ENCODE peak calls at places on chromosomes 6 and 20, in nine cellular contexts. Q is endodermal cell, F is progenitor cell of endocrine pancreas, H is RWPE1, D is fibroblast of lung, X is transverse colon, E is sigmoid colon, C is cardiac fibroblast, G is tibial artery. N is an unnamed sample.

GRCh38 chr6:41505084-41506049 is 40.8 kb upstream of the FOXP4 start:
- DNase-seq in Q (peak; percentile 82), F (no peak), H (peak; percentile 15), D (peak; percentile 90), X (peak; percentile 72), E (peak; percentile 95), C (peak; percentile 63), G (peak; percentile 80), N (peak; percentile 86)

GRCh38 chr6:26412954-26413353 is 10.9 kb downstream of the BTN3A1 start:
- DNase-seq in Q (no peak), F (no peak), H (no peak), D (no peak), X (no peak), E (no peak), C (no peak), G (no peak), N (no peak)

GRCh38 chr20:13024581-13024980 is 15.8 kb downstream of the SPTLC3 start:
- DNase-seq in Q (no peak), F (no peak), H (no peak), D (no peak), X (no peak), E (no peak), C (peak; percentile 56), G (no peak), N (no peak)

GRCh38 chr6:32092760-32093497 is 16.2 kb downstream of the TNXB start:
- DNase-seq in Q (no peak), F (no peak), H (no peak), D (peak; percentile 88), X (no peak), E (peak; percentile 77), C (peak; percentile 63), G (peak; percentile 64), N (peak; percentile 54)

GRCh38 chr6:166466178-166467122 is 83.7 kb upstream of the MPC1 start:
- DNase-seq in Q (no peak), F (no peak), H (peak; percentile 58), D (peak; percentile 71), X (no peak), E (no peak), C (peak; percentile 92), G (no peak), N (peak; percentile 85)

GRCh38 chr20:50379049-50379990 is 130.9 kb upstream of the PTPN1 start:
- DNase-seq in Q (no peak), F (no peak), H (no peak), D (peak; percentile 97), X (peak; percentile 92), E (peak; percentile 98), C (peak; percentile 91), G (peak; percentile 96), N (no peak)

GRCh38 chr6:20115269-20116005 is 96.8 kb downstream of the MBOAT1 start:
- DNase-seq in Q (no peak), F (no peak), H (no peak), D (no peak), X (no peak), E (no peak), C (no peak), G (no peak), N (no peak)

GRCh38 chr20:57022306-57022705 is 244.1 kb downstream of the BMP7 start:
- DNase-seq in Q (peak; percentile 89), F (no peak), H (no peak), D (no peak), X (no peak), E (no peak), C (no peak), G (no peak), N (no peak)

GRCh38 chr6:109381007-109381746 is 1.1 kb downstream of the CD164 start:
- DNase-seq in Q (no peak), F (no peak), H (no peak), D (peak; percentile 39), X (no peak), E (no peak), C (no peak), G (no peak), N (no peak)

GRCh38 chr20:62239278-62239879 is 1.1 kb downstream of the OSBPL2 start:
- DNase-seq in Q (peak; percentile 56), F (no peak), H (peak; percentile 49), D (no peak), X (peak; percentile 25), E (no peak), C (no peak), G (no peak), N (no peak)

GRCh38 chr20:11168026-11168425 is 494.2 kb upstream of the JAG1 start:
- DNase-seq in Q (no peak), F (no peak), H (peak; percentile 41), D (no peak), X (no peak), E (no peak), C (peak; percentile 64), G (no peak), N (no peak)

GRCh38 chr6:106182455-106182854 is 96.3 kb downstream of the PRDM1 start:
- DNase-seq in Q (no peak), F (no peak), H (no peak), D (no peak), X (no peak), E (no peak), C (no peak), G (no peak), N (no peak)

GRCh38 chr6:110814488-110815259 is 595 bp downstream of the CDK19 start:
- DNase-seq in Q (peak; percentile 82), F (peak; percentile 40), H (peak; percentile 30), D (peak; percentile 42), X (peak; percentile 61), E (peak; percentile 80), C (peak; percentile 51), G (peak; percentile 56), N (peak; percentile 45)

GRCh38 chr20:52748235-52748950 is 223.8 kb upstream of the TSHZ2 start:
- DNase-seq in Q (no peak), F (no peak), H (no peak), D (peak; percentile 15), X (no peak), E (peak; percentile 69), C (no peak), G (peak; percentile 50), N (no peak)

GRCh38 chr6:91081452-91082067 is 494.7 kb upstream of the MAP3K7 start:
- DNase-seq in Q (peak; percentile 60), F (no peak), H (peak; percentile 40), D (peak; percentile 78), X (no peak), E (no peak), C (peak; percentile 65), G (no peak), N (peak; percentile 79)

GRCh38 chr6:165939601-165940290 is 227.9 kb downstream of the TBXT start:
- DNase-seq in Q (no peak), F (no peak), H (no peak), D (no peak), X (no peak), E (no peak), C (no peak), G (no peak), N (no peak)

GRCh38 chr6:40325041-40325440 is 262.1 kb downstream of the LRFN2 start:
- DNase-seq in Q (no peak), F (no peak), H (no peak), D (no peak), X (peak; percentile 19), E (no peak), C (no peak), G (no peak), N (no peak)

GRCh38 chr6:85747093-85747492 is 104.4 kb upstream of the SYNCRIP start:
- DNase-seq in Q (no peak), F (no peak), H (no peak), D (peak; percentile 52), X (no peak), E (no peak), C (peak; percentile 43), G (no peak), N (peak; percentile 38)

GRCh38 chr6:27894839-27895762 is 17.1 kb downstream of the OR2B2 start:
- DNase-seq in Q (peak; percentile 86), F (no peak), H (peak; percentile 79), D (peak; percentile 91), X (peak; percentile 57), E (peak; percentile 84), C (peak; percentile 93), G (peak; percentile 52), N (peak; percentile 89)

DNA sequence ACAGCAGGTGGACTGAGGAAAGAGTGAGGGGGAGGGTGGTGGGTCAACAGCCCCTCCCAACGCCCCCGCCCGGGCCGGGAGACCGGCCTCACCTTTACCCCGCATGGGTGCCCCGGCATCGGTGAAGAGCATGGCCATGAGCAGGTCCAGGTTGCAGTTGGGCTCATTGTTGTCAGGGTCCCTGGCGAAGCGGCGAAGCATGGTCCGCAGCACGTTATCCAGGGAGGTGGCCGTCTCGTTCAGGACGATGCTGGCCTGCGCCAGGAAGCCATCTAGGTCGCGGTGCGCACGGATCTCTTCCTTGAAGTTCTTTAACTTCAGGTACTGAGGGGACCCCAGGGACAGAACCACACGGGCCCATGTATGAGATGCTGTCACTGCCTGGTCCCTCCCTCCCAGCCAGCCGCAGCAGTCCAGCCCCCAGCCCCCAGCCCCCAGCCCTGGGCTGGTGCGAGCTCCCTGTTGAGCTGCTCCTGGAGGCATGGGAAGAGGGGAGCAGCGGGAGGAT is 4.9 kb downstream of the SLC4A11 start:
- DNase-seq in Q (no peak), F (no peak), H (no peak), D (no peak), X (no peak), E (no peak), C (no peak), G (no peak), N (no peak)
- TF ChIP-seq CTCF in Q (no peak), F (no peak), H (no peak), D (no peak), X (no peak), E (no peak), C (no peak), G (no peak), N (no peak)

DNA sequence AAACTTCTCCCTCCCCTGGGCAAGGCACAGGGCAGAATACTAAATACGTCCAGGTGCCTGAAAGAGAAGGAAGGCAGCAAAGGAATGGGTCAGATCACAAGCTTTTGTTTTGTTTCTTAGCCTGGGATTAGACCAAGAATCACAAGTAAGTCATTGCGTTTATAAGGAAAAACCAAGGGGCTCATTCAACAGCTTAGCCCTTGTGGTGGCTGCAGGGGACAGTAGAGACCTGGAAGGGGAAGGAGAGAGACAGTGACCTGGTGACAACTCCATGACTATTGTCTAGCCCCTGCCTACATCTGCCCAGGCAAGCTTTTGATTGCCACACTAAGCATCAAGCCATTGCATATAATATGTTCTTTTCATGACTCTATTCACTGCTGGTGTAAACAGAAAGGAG is 30.1 kb upstream of the TBC1D7 start:
- DNase-seq in Q (no peak), F (no peak), H (no peak), D (no peak), X (no peak), E (no peak), C (no peak), G (no peak), N (no peak)
- TF ChIP-seq CTCF in Q (peak; percentile 55), F (no peak), H (no peak), D (no peak), X (no peak), E (no peak), C (no peak), G (no peak), N (no peak)

GRCh38 chr20:3935295-3935955 is 46.2 kb downstream of the PANK2 start:
- DNase-seq in Q (no peak), F (no peak), H (no peak), D (peak; percentile 34), X (no peak), E (peak; percentile 83), C (no peak), G (peak; percentile 75), N (no peak)
- TF ChIP-seq CTCF in Q (no peak), F (no peak), H (no peak), D (no peak), X (no peak), E (no peak), C (no peak), G (no peak), N (no peak)

GRCh38 chr6:99790679-99791078 is 184.0 kb downstream of the PRDM13 start:
- DNase-seq in Q (no peak), F (no peak), H (peak; percentile 4), D (no peak), X (no peak), E (no peak), C (peak; percentile 6), G (no peak), N (no peak)
- TF ChIP-seq CTCF in Q (peak; percentile 56), F (peak; percentile 41), H (peak; percentile 30), D (no peak), X (no peak), E (no peak), C (no peak), G (no peak), N (peak; percentile 5)